ENCODE peak calls at places on chromosomes 12 and 14, in five cellular contexts. One of them, this sample, is unnamed.

GRCh38 chr14:97162621-97163020 is 365.4 kb downstream of the VRK1 start:
- DNase-seq in stimulated activated effector memory CD8-positive, alpha-beta T cell treated with anti-CD3 and anti-CD28 coated beads, Interleukin-12 subunit alpha, Interleukin-12 subunit beta, amount 100 ng/mL, for 72 hours: no peak
- DNase-seq in HFFc6: no peak
- DNase-seq in C1 segment of cervical spinal cord: no peak
- DNase-seq in choroid plexus epithelial cell: no peak
- DNase-seq in this sample: no peak

GRCh38 chr14:56581041-56581727 is 1.6 kb downstream of the TMEM260 start:
- DNase-seq in HFFc6: no peak
- DNase-seq in choroid plexus epithelial cell: no peak
- DNase-seq in stimulated activated effector memory CD8-positive, alpha-beta T cell treated with anti-CD3 and anti-CD28 coated beads, Interleukin-12 subunit alpha, Interleukin-12 subunit beta, amount 100 ng/mL, for 72 hours: no peak
- DNase-seq in C1 segment of cervical spinal cord: no peak
- DNase-seq in this sample: no peak

GRCh38 chr14:76686646-76687045 is 74.6 kb upstream of the VASH1 start:
- DNase-seq in stimulated activated effector memory CD8-positive, alpha-beta T cell treated with anti-CD3 and anti-CD28 coated beads, Interleukin-12 subunit alpha, Interleukin-12 subunit beta, amount 100 ng/mL, for 72 hours: no peak
- DNase-seq in C1 segment of cervical spinal cord: no peak
- DNase-seq in HFFc6: no peak
- DNase-seq in choroid plexus epithelial cell: no peak
- DNase-seq in this sample: no peak

GRCh38 chr14:56490379-56490778 is 89.2 kb upstream of the TMEM260 start:
- DNase-seq in choroid plexus epithelial cell: peak
- DNase-seq in HFFc6: peak
- DNase-seq in stimulated activated effector memory CD8-positive, alpha-beta T cell treated with anti-CD3 and anti-CD28 coated beads, Interleukin-12 subunit alpha, Interleukin-12 subunit beta, amount 100 ng/mL, for 72 hours: no peak
- DNase-seq in C1 segment of cervical spinal cord: no peak
- DNase-seq in this sample: no peak

GRCh38 chr14:20427231-20428009 is 8.5 kb downstream of the KLHL33 start:
- DNase-seq in stimulated activated effector memory CD8-positive, alpha-beta T cell treated with anti-CD3 and anti-CD28 coated beads, Interleukin-12 subunit alpha, Interleukin-12 subunit beta, amount 100 ng/mL, for 72 hours: no peak
- DNase-seq in C1 segment of cervical spinal cord: no peak
- DNase-seq in choroid plexus epithelial cell: peak
- DNase-seq in HFFc6: peak
- DNase-seq in this sample: no peak

GRCh38 chr12:119225454-119225853 is 46.7 kb downstream of the HSPB8 start:
- DNase-seq in HFFc6: no peak
- DNase-seq in stimulated activated effector memory CD8-positive, alpha-beta T cell treated with anti-CD3 and anti-CD28 coated beads, Interleukin-12 subunit alpha, Interleukin-12 subunit beta, amount 100 ng/mL, for 72 hours: no peak
- DNase-seq in choroid plexus epithelial cell: no peak
- DNase-seq in C1 segment of cervical spinal cord: no peak
- DNase-seq in this sample: no peak

GRCh38 chr14:96627811-96628775 is 125.9 kb downstream of the PAPOLA start:
- DNase-seq in C1 segment of cervical spinal cord: no peak
- DNase-seq in stimulated activated effector memory CD8-positive, alpha-beta T cell treated with anti-CD3 and anti-CD28 coated beads, Interleukin-12 subunit alpha, Interleukin-12 subunit beta, amount 100 ng/mL, for 72 hours: no peak
- DNase-seq in choroid plexus epithelial cell: no peak
- DNase-seq in HFFc6: no peak
- DNase-seq in this sample: no peak

GRCh38 chr14:90426663-90427062 is 29.8 kb downstream of the CALM1 start:
- DNase-seq in choroid plexus epithelial cell: peak
- DNase-seq in C1 segment of cervical spinal cord: no peak
- DNase-seq in stimulated activated effector memory CD8-positive, alpha-beta T cell treated with anti-CD3 and anti-CD28 coated beads, Interleukin-12 subunit alpha, Interleukin-12 subunit beta, amount 100 ng/mL, for 72 hours: no peak
- DNase-seq in HFFc6: no peak
- DNase-seq in this sample: no peak

GRCh38 chr12:132227782-132228417 is 83.6 kb downstream of the NOC4L start:
- DNase-seq in HFFc6: no peak
- DNase-seq in C1 segment of cervical spinal cord: no peak
- DNase-seq in choroid plexus epithelial cell: no peak
- DNase-seq in stimulated activated effector memory CD8-positive, alpha-beta T cell treated with anti-CD3 and anti-CD28 coated beads, Interleukin-12 subunit alpha, Interleukin-12 subunit beta, amount 100 ng/mL, for 72 hours: no peak
- DNase-seq in this sample: no peak

GRCh38 chr14:20138520-20138919 is at the start of gene OR4N5:
- DNase-seq in C1 segment of cervical spinal cord: no peak
- DNase-seq in HFFc6: no peak
- DNase-seq in stimulated activated effector memory CD8-positive, alpha-beta T cell treated with anti-CD3 and anti-CD28 coated beads, Interleukin-12 subunit alpha, Interleukin-12 subunit beta, amount 100 ng/mL, for 72 hours: no peak
- DNase-seq in choroid plexus epithelial cell: no peak
- DNase-seq in this sample: no peak

This sample was measured in hypothalamus.